ENCODE peak calls at places on chromosome 12, in five cellular contexts. E, A, N, Z and O are unnamed samples.

GRCh38 chr12:48366131-48366530 is 15.4 kb upstream of the ZNF641 start:
- DNase-seq in N (no peak), Z (no peak), A (no peak), E (no peak), O (no peak)

GRCh38 chr12:4873947-4874346 is 35.8 kb upstream of the KCNA1 start:
- DNase-seq in N (no peak), Z (no peak), E (no peak), A (no peak), O (no peak)

GRCh38 chr12:91274886-91275285 is 92.3 kb upstream of the DCN start:
- DNase-seq in A (peak), E (peak), Z (peak), N (peak), O (no peak)

GRCh38 chr12:103877934-103878510 is 37.0 kb upstream of the NT5DC3 start:
- DNase-seq in N (peak), A (peak), E (peak), Z (no peak), O (peak)

GRCh38 chr12:89663577-89664357 is 44.9 kb downstream of the ATP2B1 start:
- DNase-seq in Z (no peak), A (no peak), N (peak), E (peak), O (no peak)

GRCh38 chr12:44000309-44000952 is 164.6 kb downstream of the TMEM117 start:
- DNase-seq in A (no peak), N (peak), Z (no peak), E (peak), O (no peak)

GRCh38 chr12:108430245-108430644 is 84.8 kb upstream of the FICD start:
- DNase-seq in A (no peak), Z (no peak), E (peak), N (peak), O (no peak)

GRCh38 chr12:51390457-51391046 is 654 bp downstream of the GALNT6 start:
- DNase-seq in Z (no peak), E (no peak), N (no peak), A (no peak), O (no peak)

GRCh38 chr12:1972260-1972659 is 32.0 kb downstream of the DCP1B start:
- DNase-seq in E (peak), N (peak), A (no peak), Z (peak), O (no peak)

GRCh38 chr12:120932956-120933526 is 28.9 kb upstream of the SPPL3 start:
- DNase-seq in Z (no peak), E (no peak), N (no peak), A (no peak), O (no peak)

GRCh38 chr12:4562034-4562657 is at the start of gene DYRK4:
- DNase-seq in Z (no peak), A (peak), E (peak), N (peak), O (no peak)

GRCh38 chr12:57229041-57229633 is 374 bp upstream of the SHMT2 start:
- DNase-seq in A (no peak), Z (no peak), E (no peak), N (no peak), O (no peak)
- H3K4me3 ChIP-seq in A (peak), Z (peak), E (peak), N (peak), O (peak)

GRCh38 chr12:100953217-100953616 is 158.6 kb downstream of the ANO4 start:
- DNase-seq in Z (no peak), E (no peak), N (no peak), A (no peak), O (no peak)
- H3K4me3 ChIP-seq in Z (no peak), E (no peak), N (no peak), A (no peak), O (no peak)

GRCh38 chr12:57779736-57780135 is 2.9 kb upstream of the TSFM start:
- DNase-seq in A (no peak), E (no peak), N (peak), Z (no peak), O (no peak)
- H3K4me3 ChIP-seq in A (no peak), E (no peak), N (no peak), Z (no peak), O (no peak)

GRCh38 chr12:46258129-46258528 is 10.7 kb downstream of the SLC38A1 start:
- DNase-seq in A (no peak), Z (no peak), E (no peak), N (no peak), O (no peak)
- H3K4me3 ChIP-seq in A (no peak), Z (no peak), E (no peak), N (no peak), O (no peak)

GRCh38 chr12:14442221-14442881 is 76.9 kb downstream of the ATF7IP start:
- DNase-seq in E (peak), N (peak), A (no peak), Z (no peak), O (no peak)
- H3K4me3 ChIP-seq in E (no peak), N (no peak), A (no peak), Z (no peak), O (no peak)

GRCh38 chr12:52874573-52875435 is 26.0 kb upstream of the KRT78 start:
- DNase-seq in A (no peak), N (no peak), E (peak), Z (no peak), O (no peak)

GRCh38 chr12:52876371-52876770 is 27.6 kb upstream of the KRT78 start:
- DNase-seq in N (no peak), Z (no peak), A (no peak), E (no peak), O (no peak)

GRCh38 chr12:52879394-52880351 is 25.2 kb downstream of the KRT8 start:
- DNase-seq in Z (peak), N (peak), E (peak), A (peak), O (peak)

GRCh38 chr12:52877242-52877641 is 27.6 kb downstream of the KRT8 start:
- DNase-seq in N (no peak), A (no peak), E (no peak), Z (no peak), O (no peak)

GRCh38 chr12:52878507-52879393 is 26.1 kb downstream of the KRT8 start:
- DNase-seq in Z (no peak), A (no peak), N (no peak), E (no peak), O (no peak)
- H3K4me3 ChIP-seq in Z (no peak), A (no peak), N (no peak), E (no peak), O (no peak)

GRCh38 chr12:95549392-95550084 is 1.7 kb downstream of the USP44 start:
- DNase-seq in Z (no peak), A (no peak), N (no peak), E (no peak), O (no peak)
- H3K4me3 ChIP-seq in Z (no peak), A (no peak), N (no peak), E (peak), O (peak)

GRCh38 chr12:130780880-130781575 is 58.0 kb downstream of the STX2 start:
- DNase-seq in Z (no peak), A (no peak), E (no peak), N (no peak), O (no peak)

GRCh38 chr12:130778776-130779175 is 60.3 kb downstream of the STX2 start:
- DNase-seq in N (no peak), A (no peak), Z (no peak), E (no peak), O (no peak)

GRCh38 chr12:130780325-130780724 is 58.7 kb downstream of the STX2 start:
- DNase-seq in Z (no peak), N (no peak), A (no peak), E (no peak), O (no peak)

GRCh38 chr12:130775953-130776856 is 60.1 kb upstream of the RIMBP2 start:
- DNase-seq in E (peak), A (peak), Z (peak), N (peak), O (no peak)

GRCh38 chr12:130776857-130777339 is 60.8 kb upstream of the RIMBP2 start:
- DNase-seq in N (no peak), Z (no peak), E (no peak), A (no peak), O (no peak)
- H3K4me3 ChIP-seq in N (peak), Z (no peak), E (peak), A (no peak), O (no peak)